ENCODE peak calls at places on chromosome 14, in four cellular contexts. A is endothelial cell of umbilical vein, O is fibroblast of lung, F is brain microvascular endothelial cell. J is an unnamed sample.

GRCh38 chr14:52950410-52950897 is 396 bp downstream of the FERMT2 start:
- DNase-seq in A (peak; percentile 71), O (no peak), F (peak; percentile 29), J (peak; percentile 67)

GRCh38 chr14:98244162-98244948 is 1027.6 kb downstream of the BCL11B start:
- DNase-seq in A (no peak), O (no peak), F (no peak), J (no peak)

GRCh38 chr14:83042858-83043257 is 1509.2 kb upstream of the SEL1L start:
- DNase-seq in A (no peak), O (no peak), F (no peak), J (no peak)

GRCh38 chr14:106222736-106223135 is 696.4 kb downstream of the TMEM121 start:
- DNase-seq in A (no peak), O (no peak), F (no peak), J (no peak)

GRCh38 chr14:23366163-23366921 is 1.4 kb upstream of the EFS start:
- DNase-seq in A (no peak), O (peak; percentile 78), F (no peak), J (peak; percentile 83)

GRCh38 chr14:34069854-34070582 is 119.1 kb upstream of the EGLN3 start:
- DNase-seq in A (no peak), O (peak; percentile 20), F (no peak), J (no peak)

GRCh38 chr14:35333347-35333730 is 41.2 kb downstream of the PSMA6 start:
- DNase-seq in A (no peak), O (no peak), F (no peak), J (no peak)

GRCh38 chr14:54138354-54139038 is 181.9 kb upstream of the BMP4 start:
- DNase-seq in A (no peak), O (no peak), F (no peak), J (no peak)

GRCh38 chr14:71994416-71994815 is 62.2 kb downstream of the RGS6 start:
- DNase-seq in A (no peak), O (no peak), F (no peak), J (no peak)

GRCh38 chr14:55874785-55875184 is 243.4 kb upstream of the PELI2 start:
- DNase-seq in A (no peak), O (no peak), F (no peak), J (no peak)
- TF ChIP-seq CTCF in A (no peak), O (no peak), F (no peak), J (no peak)

GRCh38 chr14:61332658-61333029 is 11.3 kb downstream of the PRKCH start:
- DNase-seq in A (no peak), O (no peak), F (no peak), J (no peak)

GRCh38 chr14:61334197-61334701 is 12.9 kb downstream of the PRKCH start:
- DNase-seq in A (peak; percentile 32), O (no peak), F (no peak), J (no peak)

GRCh38 chr14:61337893-61338292 is 16.5 kb downstream of the PRKCH start:
- DNase-seq in A (peak; percentile 86), O (no peak), F (no peak), J (no peak)

GRCh38 chr14:61335876-61336275 is 14.5 kb downstream of the PRKCH start:
- DNase-seq in A (no peak), O (no peak), F (no peak), J (no peak)

DNA sequence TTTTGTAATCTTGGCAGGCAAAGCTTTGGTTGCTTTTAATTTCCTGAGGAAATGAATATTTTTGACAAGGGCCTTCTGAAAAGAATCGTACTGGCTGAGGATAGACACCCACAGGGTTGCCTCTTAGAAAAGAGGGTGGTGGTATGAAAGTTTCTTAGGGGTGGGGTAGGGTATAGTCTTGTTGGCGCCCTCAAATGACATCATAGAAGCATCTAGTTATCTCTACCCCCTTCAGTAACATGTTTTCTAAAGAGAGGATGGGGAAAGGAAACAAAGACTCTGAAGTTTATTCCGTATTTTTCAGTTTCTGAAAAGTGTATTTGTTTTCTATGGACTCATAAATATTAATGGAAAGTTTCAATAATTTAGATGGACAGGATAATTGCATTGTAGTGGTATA is 13.7 kb downstream of the PRKCH start:
- DNase-seq in A (no peak), O (no peak), F (no peak), J (no peak)
- H3K27ac ChIP-seq in A (peak overlapping the region; percentile 19), O (no peak overlapping the region), F (no peak overlapping the region), J (no peak overlapping the region)

GRCh38 chr14:77139540-77140342 is 1.9 kb downstream of the ZDHHC22 start:
- DNase-seq in A (no peak), O (no peak), F (no peak), J (no peak)
- H3K4me3 ChIP-seq in A (no peak overlapping the region), O (no peak overlapping the region), F (no peak overlapping the region), J (no peak overlapping the region)

DNA sequence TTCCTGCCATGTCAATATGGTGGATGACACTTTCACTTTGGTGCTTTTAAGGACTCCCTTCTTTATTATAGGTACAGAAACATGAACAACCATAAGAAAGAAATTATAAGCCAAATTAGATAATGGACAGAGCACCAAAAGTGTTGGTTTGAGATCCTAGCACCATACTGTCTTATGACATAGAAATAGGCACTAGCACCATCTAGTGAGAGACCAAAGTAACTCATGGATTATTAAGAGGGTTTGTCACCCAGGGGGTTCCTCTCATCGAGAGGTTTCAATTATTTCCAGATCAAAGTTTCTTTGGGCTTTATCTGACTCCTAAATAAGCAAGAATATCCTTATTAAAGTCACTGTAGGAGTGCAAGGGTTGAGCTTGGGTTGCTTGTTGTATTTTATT is 153.0 kb upstream of the DIO2 start:
- DNase-seq in A (peak; percentile 11), O (peak; percentile 32), F (no peak), J (no peak)
- TF ChIP-seq CTCF in A (no peak), O (peak; percentile 33), F (peak; percentile 52), J (peak; percentile 45)

DNA sequence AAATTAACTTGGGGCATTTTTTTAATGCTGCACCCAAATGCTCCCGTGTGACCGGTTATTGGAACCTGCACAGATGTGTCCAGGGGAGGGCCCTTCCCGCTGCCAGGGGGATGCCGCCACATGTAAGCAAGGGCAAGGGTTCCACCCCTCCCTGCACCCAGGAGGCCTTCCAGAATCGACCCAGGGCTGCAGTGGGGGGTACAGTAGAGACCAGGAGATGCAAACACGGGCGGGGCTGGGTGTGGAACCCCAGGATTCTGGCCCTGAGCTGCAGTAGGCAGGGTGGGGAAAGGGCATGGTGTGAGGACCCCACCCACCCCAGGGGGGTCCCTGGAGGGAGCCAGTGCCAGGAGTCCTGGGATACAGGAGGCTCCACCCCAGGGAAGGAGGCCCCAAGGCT is 54.1 kb downstream of the TNFAIP2 start:
- DNase-seq in A (no peak), O (no peak), F (no peak), J (no peak)
- H3K27ac ChIP-seq in A (no peak overlapping the region), O (no peak overlapping the region), F (no peak overlapping the region), J (no peak overlapping the region)

DNA sequence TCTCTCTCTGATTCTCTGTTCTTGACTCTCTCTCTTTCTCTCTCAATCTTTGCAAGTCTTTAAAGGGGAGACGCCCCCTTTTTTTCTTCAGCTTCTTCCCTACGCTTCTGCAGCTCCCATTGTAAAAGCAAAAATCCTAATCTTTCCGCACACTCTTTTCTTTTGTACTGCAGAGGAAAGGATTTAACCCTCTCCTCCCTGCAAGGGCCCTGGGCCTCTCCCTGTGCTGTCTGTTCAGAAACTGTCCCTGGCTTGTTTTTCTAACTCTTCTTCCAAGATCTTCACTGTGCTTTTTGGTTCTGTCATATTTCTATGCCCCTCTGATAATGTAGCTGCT is 10.9 kb upstream of the SALL2 start:
- DNase-seq in A (no peak), O (no peak), F (no peak), J (no peak)
- H3K4me3 ChIP-seq in A (no peak overlapping the region), O (no peak overlapping the region), F (peak overlapping the region; percentile 17), J (no peak overlapping the region)

GRCh38 chr14:78697341-78697740 is 527.2 kb downstream of the NRXN3 start:
- DNase-seq in A (peak; percentile 46), O (peak; percentile 38), F (peak; percentile 5), J (no peak)
- TF ChIP-seq CTCF in A (peak; percentile 11), O (peak; percentile 81), F (peak; percentile 52), J (peak; percentile 77)

GRCh38 chr14:92280554-92281262 is 42.3 kb upstream of the SLC24A4 start:
- DNase-seq in A (no peak), O (no peak), F (no peak), J (no peak)
- H3K27ac ChIP-seq in A (no peak overlapping the region), O (no peak overlapping the region), F (no peak overlapping the region), J (no peak overlapping the region)

GRCh38 chr14:56797569-56798446 is 12.5 kb downstream of the OTX2 start:
- DNase-seq in A (no peak), O (no peak), F (no peak), J (no peak)
- H3K4me3 ChIP-seq in A (no peak overlapping the region), O (no peak overlapping the region), F (no peak overlapping the region), J (no peak overlapping the region)

GRCh38 chr14:88189840-88190191 is 133.3 kb downstream of the KCNK10 start:
- DNase-seq in A (no peak), O (no peak), F (no peak), J (no peak)

GRCh38 chr14:88184956-88185355 is 138.1 kb downstream of the KCNK10 start:
- DNase-seq in A (no peak), O (no peak), F (no peak), J (no peak)

GRCh38 chr14:88181072-88181471 is 142.0 kb downstream of the KCNK10 start:
- DNase-seq in A (no peak), O (no peak), F (no peak), J (no peak)

GRCh38 chr14:88189040-88189839 is 133.8 kb downstream of the KCNK10 start:
- DNase-seq in A (peak; percentile 75), O (peak; percentile 77), F (peak; percentile 83), J (no peak)

DNA sequence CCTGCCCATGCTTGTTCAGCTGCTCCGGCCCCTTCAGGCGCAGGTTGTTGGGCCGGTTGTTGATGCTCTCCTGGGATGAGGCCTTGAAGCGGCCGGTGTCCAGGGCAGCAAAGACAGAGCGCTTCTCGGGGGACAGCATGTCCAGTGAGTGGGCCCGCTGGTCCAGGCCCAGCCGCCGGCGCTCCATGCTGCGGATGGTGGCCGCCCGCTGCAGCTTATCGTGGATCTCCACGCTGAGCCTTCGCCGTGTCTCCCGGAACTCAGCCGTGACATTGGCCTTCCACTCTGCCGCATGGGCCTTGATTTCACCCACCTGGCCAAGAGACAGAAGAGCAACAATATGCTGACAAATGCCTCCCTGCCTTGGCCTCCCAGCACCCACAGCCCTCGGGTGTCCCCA is 137.2 kb downstream of the KCNK10 start:
- DNase-seq in A (no peak), O (no peak), F (no peak), J (no peak)
- TF ChIP-seq CTCF in A (no peak), O (no peak), F (no peak), J (no peak)